ENCODE peak calls at places on chromosomes 16 and 17, in ten cellular contexts. M is NCI-H774; N is head of caudate nucleus; I is activated effector memory CD4-positive, alpha-beta T cell treated with Interleukin-2 at 50 U/mL for 16 hours; P is EL; Q is CD8-positive, alpha-beta T cell; Y is EH; Z is activated naive CD4-positive, alpha-beta T cell treated with anti-CD3 and anti-CD28 coated beads, Interleukin-2, amount 50 U/mL, for 16 hours; E is iris pigment epithelial cell; V is GM23248. L is an unnamed sample.

GRCh38 chr17:49872776-49873377 is 25.0 kb upstream of the TAC4 start:
- DNase-seq in M (no peak), N (no peak), I (no peak), P (no peak), Q (no peak), Y (no peak), Z (no peak), E (no peak), V (no peak), L (no peak)

GRCh38 chr17:19533718-19534561 is at the start of gene SLC47A1:
- DNase-seq in M (no peak), N (peak; percentile 22), I (no peak), P (peak; percentile 57), Q (peak; percentile 6), Y (peak; percentile 32), Z (peak; percentile 27), E (peak; percentile 24), V (peak; percentile 61), L (peak; percentile 42)

GRCh38 chr16:84190731-84191388 is at the start of gene ADAD2:
- DNase-seq in M (no peak), N (no peak), I (no peak), P (no peak), Q (no peak), Y (no peak), Z (no peak), E (no peak), V (no peak), L (peak; percentile 75)

GRCh38 chr17:77568540-77568939 is 390.0 kb upstream of the TNRC6C start:
- DNase-seq in M (no peak), N (no peak), I (no peak), P (no peak), Q (no peak), Y (no peak), Z (no peak), E (no peak), V (no peak), L (no peak)

GRCh38 chr17:21025446-21025845 is 17.4 kb downstream of the USP22 start:
- DNase-seq in M (no peak), N (no peak), I (no peak), P (no peak), Q (no peak), Y (no peak), Z (no peak), E (peak; percentile 77), V (peak; percentile 55), L (no peak)

GRCh38 chr17:2003525-2003924 is 21.6 kb downstream of the RTN4RL1 start:
- DNase-seq in M (no peak), N (no peak), I (no peak), P (no peak), Q (no peak), Y (no peak), Z (no peak), E (no peak), V (no peak), L (no peak)

GRCh38 chr17:35467824-35468223 is 19.3 kb upstream of the SLFN13 start:
- DNase-seq in M (no peak), N (no peak), I (peak; percentile 25), P (no peak), Q (peak; percentile 21), Y (no peak), Z (no peak), E (no peak), V (no peak), L (no peak)

GRCh38 chr17:74335529-74336062 is 9.6 kb downstream of the KIF19 start:
- DNase-seq in M (no peak), N (no peak), I (no peak), P (no peak), Q (no peak), Y (no peak), Z (no peak), E (no peak), V (no peak), L (no peak)

GRCh38 chr17:76354747-76355310 is 1.1 kb upstream of the PRPSAP1 start:
- DNase-seq in M (peak; percentile 5), N (no peak), I (no peak), P (no peak), Q (no peak), Y (peak; percentile 34), Z (no peak), E (no peak), V (peak; percentile 31), L (no peak)

GRCh38 chr17:37458805-37459204 is 30.9 kb upstream of the DUSP14 start:
- DNase-seq in M (no peak), N (no peak), I (no peak), P (peak; percentile 91), Q (no peak), Y (peak; percentile 94), Z (no peak), E (peak; percentile 88), V (peak; percentile 83), L (no peak)

GRCh38 chr17:1658100-1658499 is 8.4 kb upstream of the RILP start:
- DNase-seq in M (no peak), N (no peak), I (no peak), P (no peak), Q (no peak), Y (no peak), Z (no peak), E (no peak), V (no peak), L (no peak)

GRCh38 chr16:87704754-87705353 is 60.9 kb downstream of the KLHDC4 start:
- DNase-seq in M (no peak), N (no peak), I (no peak), P (no peak), Q (no peak), Y (no peak), Z (no peak), E (no peak), V (no peak), L (no peak)

GRCh38 chr17:17736205-17737183 is 55.2 kb downstream of the RAI1 start:
- DNase-seq in M (no peak), N (no peak), I (no peak), P (peak; percentile 45), Q (no peak), Y (peak; percentile 72), Z (no peak), E (no peak), V (no peak), L (no peak)

GRCh38 chr16:3696425-3697218 is 20.7 kb downstream of the TRAP1 start:
- DNase-seq in M (no peak), N (no peak), I (no peak), P (peak; percentile 87), Q (no peak), Y (peak; percentile 97), Z (no peak), E (peak; percentile 97), V (peak; percentile 56), L (no peak)

GRCh38 chr17:27471321-27472269 is 15.3 kb downstream of the KSR1 start:
- DNase-seq in M (no peak), N (peak; percentile 74), I (peak; percentile 60), P (peak; percentile 33), Q (peak; percentile 57), Y (no peak), Z (peak; percentile 86), E (peak; percentile 31), V (peak; percentile 43), L (no peak)

GRCh38 chr16:14095883-14096551 is 24.9 kb downstream of the MRTFB start:
- DNase-seq in M (no peak), N (no peak), I (no peak), P (no peak), Q (no peak), Y (no peak), Z (no peak), E (peak; percentile 55), V (no peak), L (no peak)

GRCh38 chr16:75083826-75084225 is 32.8 kb downstream of the LDHD start:
- DNase-seq in M (no peak), N (no peak), I (no peak), P (no peak), Q (no peak), Y (no peak), Z (no peak), E (no peak), V (no peak), L (no peak)

GRCh38 chr17:39576187-39576586 is 31.5 kb downstream of the NEUROD2 start:
- DNase-seq in M (no peak), N (peak; percentile 31), I (no peak), P (peak; percentile 35), Q (no peak), Y (peak; percentile 29), Z (no peak), E (no peak), V (peak; percentile 52), L (peak; percentile 62)

GRCh38 chr17:2250140-2251095 is 53.2 kb downstream of the SMG6 start:
- DNase-seq in M (no peak), N (no peak), I (no peak), P (peak; percentile 90), Q (peak; percentile 60), Y (peak; percentile 93), Z (peak; percentile 38), E (peak; percentile 54), V (peak; percentile 52), L (no peak)

GRCh38 chr17:43359469-43360105 is 39.2 kb upstream of the ARL4D start:
- DNase-seq in M (no peak), N (no peak), I (no peak), P (no peak), Q (peak; percentile 11), Y (no peak), Z (no peak), E (no peak), V (no peak), L (no peak)

GRCh38 chr16:4293822-4294457 is 21.1 kb upstream of the TFAP4 start:
- DNase-seq in M (peak; percentile 4), N (no peak), I (no peak), P (peak; percentile 61), Q (no peak), Y (peak; percentile 86), Z (no peak), E (peak; percentile 87), V (peak; percentile 90), L (peak; percentile 81)

GRCh38 chr17:80941171-80941570 is 50.5 kb upstream of the CHMP6 start:
- DNase-seq in M (no peak), N (no peak), I (no peak), P (no peak), Q (no peak), Y (no peak), Z (no peak), E (no peak), V (no peak), L (peak; percentile 13)

GRCh38 chr17:43936434-43936833 is 5.8 kb downstream of the PPY start:
- DNase-seq in M (no peak), N (no peak), I (no peak), P (peak; percentile 64), Q (no peak), Y (peak; percentile 45), Z (no peak), E (peak; percentile 17), V (peak; percentile 89), L (no peak)

L was measured in WTC11.